ENCODE peak calls at places on chromosomes 4 and X, in six cellular contexts. One of them, this sample, is unnamed. For H3K27me3, the result is how much of the 10 kb centered on the place peaks cover.

GRCh38 chr4:25303578-25303977 is 9.0 kb upstream of the ZCCHC4 start:
- DNase-seq in psoas muscle: no peak
- DNase-seq in endodermal cell: no peak
- DNase-seq in tibial artery: no peak
- DNase-seq in HCT116: no peak
- DNase-seq in GM23338: no peak
- DNase-seq in this sample: no peak

GRCh38 chr4:123390846-123391456 is 5.6 kb upstream of the SPRY1 start:
- DNase-seq in GM23338: peak
- DNase-seq in tibial artery: no peak
- DNase-seq in psoas muscle: no peak
- DNase-seq in HCT116: peak
- DNase-seq in endodermal cell: no peak
- DNase-seq in this sample: no peak

GRCh38 chrX:39516399-39516798 is 581.4 kb downstream of the BCOR start:
- DNase-seq in tibial artery: no peak
- DNase-seq in GM23338: no peak
- DNase-seq in HCT116: no peak
- DNase-seq in psoas muscle: no peak
- DNase-seq in endodermal cell: no peak
- DNase-seq in this sample: no peak

GRCh38 chr4:76058888-76059426 is 15.6 kb upstream of the ART3 start:
- DNase-seq in tibial artery: no peak
- DNase-seq in psoas muscle: no peak
- DNase-seq in HCT116: no peak
- DNase-seq in endodermal cell: no peak
- DNase-seq in GM23338: no peak
- DNase-seq in this sample: no peak

GRCh38 chrX:14864626-14865025 is 8.2 kb downstream of the FANCB start:
- DNase-seq in GM23338: no peak
- DNase-seq in tibial artery: no peak
- DNase-seq in endodermal cell: no peak
- DNase-seq in psoas muscle: no peak
- DNase-seq in HCT116: no peak
- DNase-seq in this sample: no peak

GRCh38 chr4:186657766-186658165 is 65.9 kb downstream of the FAT1 start:
- DNase-seq in psoas muscle: no peak
- DNase-seq in GM23338: peak
- DNase-seq in tibial artery: no peak
- DNase-seq in HCT116: peak
- DNase-seq in endodermal cell: no peak
- DNase-seq in this sample: no peak

GRCh38 chr4:57342406-57342805 is 232.2 kb upstream of the IGFBP7 start:
- DNase-seq in psoas muscle: no peak
- DNase-seq in endodermal cell: no peak
- DNase-seq in GM23338: no peak
- DNase-seq in tibial artery: no peak
- DNase-seq in HCT116: no peak
- DNase-seq in this sample: no peak

GRCh38 chrX:136028383-136028984 is 43.2 kb downstream of the SLC9A6 start:
- DNase-seq in HCT116: peak
- DNase-seq in GM23338: peak
- DNase-seq in tibial artery: no peak
- DNase-seq in endodermal cell: no peak
- DNase-seq in psoas muscle: no peak
- DNase-seq in this sample: no peak

GRCh38 chrX:40007136-40007535 is 90.6 kb downstream of the BCOR start:
- DNase-seq in tibial artery: no peak
- DNase-seq in HCT116: no peak
- DNase-seq in GM23338: peak
- DNase-seq in endodermal cell: peak
- DNase-seq in psoas muscle: no peak
- DNase-seq in this sample: no peak

GRCh38 chrX:17725176-17725575 is 12.1 kb upstream of the SCML1 start:
- DNase-seq in tibial artery: no peak
- DNase-seq in HCT116: no peak
- DNase-seq in endodermal cell: no peak
- DNase-seq in GM23338: no peak
- DNase-seq in psoas muscle: no peak
- DNase-seq in this sample: no peak

GRCh38 chr4:41212221-41213203 is 1.8 kb downstream of the APBB2 start:
- DNase-seq in GM23338: peak
- DNase-seq in psoas muscle: no peak
- DNase-seq in endodermal cell: peak
- DNase-seq in HCT116: no peak
- DNase-seq in tibial artery: peak
- DNase-seq in this sample: peak

GRCh38 chr4:17352357-17352756 is 159.5 kb downstream of the QDPR start:
- DNase-seq in HCT116: no peak
- DNase-seq in tibial artery: no peak
- DNase-seq in GM23338: no peak
- DNase-seq in endodermal cell: no peak
- DNase-seq in psoas muscle: no peak
- DNase-seq in this sample: no peak

GRCh38 chrX:56766554-56767412 is 37.7 kb downstream of the NBDY start:
- DNase-seq in psoas muscle: no peak
- DNase-seq in GM23338: no peak
- DNase-seq in tibial artery: no peak
- DNase-seq in endodermal cell: peak
- DNase-seq in HCT116: no peak
- DNase-seq in this sample: peak

GRCh38 chrX:130086414-130087207 is 23.7 kb downstream of the ELF4 start:
- DNase-seq in GM23338: no peak
- DNase-seq in endodermal cell: no peak
- DNase-seq in HCT116: no peak
- DNase-seq in tibial artery: no peak
- DNase-seq in psoas muscle: no peak
- DNase-seq in this sample: no peak

GRCh38 chr4:118086334-118086733 is 52.0 kb downstream of the NDST3 start:
- DNase-seq in endodermal cell: peak
- DNase-seq in HCT116: peak
- DNase-seq in tibial artery: no peak
- DNase-seq in psoas muscle: no peak
- DNase-seq in GM23338: peak
- DNase-seq in this sample: no peak

GRCh38 chr4:24105183-24106039 is 215.6 kb upstream of the PPARGC1A start:
- DNase-seq in HCT116: no peak
- DNase-seq in psoas muscle: peak
- DNase-seq in endodermal cell: no peak
- DNase-seq in tibial artery: peak
- DNase-seq in GM23338: no peak
- DNase-seq in this sample: no peak

GRCh38 chr4:110361921-110362320 is 114.0 kb upstream of the ENPEP start:
- DNase-seq in tibial artery: no peak
- DNase-seq in GM23338: no peak
- DNase-seq in endodermal cell: no peak
- DNase-seq in HCT116: no peak
- DNase-seq in psoas muscle: no peak
- DNase-seq in this sample: no peak

DNA sequence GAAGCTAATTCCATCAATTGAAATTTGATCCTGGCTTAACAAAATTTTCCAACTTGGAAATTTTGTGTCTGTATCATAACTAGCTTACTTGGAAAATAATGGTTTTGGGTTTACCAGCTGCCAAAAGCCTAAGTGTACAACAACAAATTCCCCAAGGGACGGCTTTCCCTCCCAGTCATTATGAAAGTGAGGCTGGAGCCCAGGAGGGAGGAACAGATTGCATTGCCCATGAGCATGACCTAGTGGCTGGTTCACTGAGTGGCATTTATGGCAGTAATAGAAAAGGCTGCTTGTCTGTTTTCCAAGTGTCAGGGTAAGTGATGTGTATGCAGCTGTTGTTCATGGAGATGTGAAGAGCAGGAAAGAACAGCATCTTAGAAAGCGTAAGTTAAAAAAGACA is 70.8 kb upstream of the HHIP start:
- DNase-seq in endodermal cell: no peak
- DNase-seq in psoas muscle: no peak
- DNase-seq in tibial artery: no peak
- DNase-seq in GM23338: peak
- DNase-seq in HCT116: no peak
- DNase-seq in this sample: no peak
- TF ChIP-seq CTCF in endodermal cell: peak
- TF ChIP-seq CTCF in psoas muscle: no peak
- TF ChIP-seq CTCF in tibial artery: no peak
- TF ChIP-seq CTCF in GM23338: peak
- TF ChIP-seq CTCF in HCT116: no peak
- TF ChIP-seq CTCF in this sample: no peak

GRCh38 chr4:4803216-4803903 is 56.1 kb upstream of the MSX1 start:
- DNase-seq in psoas muscle: no peak
- DNase-seq in HCT116: no peak
- DNase-seq in tibial artery: no peak
- DNase-seq in GM23338: no peak
- DNase-seq in endodermal cell: no peak
- DNase-seq in this sample: no peak
- H3K27me3 ChIP-seq in psoas muscle: under half
- H3K27me3 ChIP-seq in HCT116: under half
- H3K27me3 ChIP-seq in tibial artery: under half
- H3K27me3 ChIP-seq in GM23338: under half
- H3K27me3 ChIP-seq in endodermal cell: under half
- H3K27me3 ChIP-seq in this sample: under half

GRCh38 chr4:182142146-182143085 is 100.8 kb upstream of the TENM3 start:
- DNase-seq in endodermal cell: peak
- DNase-seq in tibial artery: no peak
- DNase-seq in psoas muscle: peak
- DNase-seq in GM23338: peak
- DNase-seq in HCT116: no peak
- DNase-seq in this sample: no peak
- H3K4me3 ChIP-seq in endodermal cell: peak
- H3K4me3 ChIP-seq in tibial artery: peak
- H3K4me3 ChIP-seq in psoas muscle: peak
- H3K4me3 ChIP-seq in GM23338: peak
- H3K4me3 ChIP-seq in HCT116: no peak
- H3K4me3 ChIP-seq in this sample: no peak

DNA sequence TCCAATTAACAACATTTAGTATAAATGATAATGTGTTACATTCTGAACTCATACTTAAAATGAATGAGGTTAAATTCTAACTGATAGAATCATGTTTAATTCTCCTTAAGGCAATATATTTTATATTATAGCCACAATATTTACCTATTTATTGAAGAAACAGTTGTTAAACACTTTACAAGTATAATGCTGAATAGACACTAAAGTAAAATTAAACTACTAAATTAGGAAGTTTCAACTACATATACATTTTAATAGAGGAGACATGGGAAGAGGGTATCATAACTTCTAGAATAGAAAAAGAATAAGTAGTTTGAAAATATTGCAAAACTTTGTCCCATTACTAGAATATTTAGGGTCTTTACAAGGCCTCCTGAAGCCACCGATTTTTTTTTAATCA is 36.2 kb upstream of the GRIA2 start:
- DNase-seq in psoas muscle: no peak
- DNase-seq in GM23338: no peak
- DNase-seq in endodermal cell: no peak
- DNase-seq in HCT116: no peak
- DNase-seq in tibial artery: no peak
- DNase-seq in this sample: no peak
- TF ChIP-seq CTCF in psoas muscle: no peak
- TF ChIP-seq CTCF in GM23338: no peak
- TF ChIP-seq CTCF in endodermal cell: no peak
- TF ChIP-seq CTCF in HCT116: no peak
- TF ChIP-seq CTCF in tibial artery: no peak
- TF ChIP-seq CTCF in this sample: no peak

GRCh38 chr4:154982187-154983047 is 201.3 kb downstream of the RBM46 start:
- DNase-seq in psoas muscle: peak
- DNase-seq in GM23338: peak
- DNase-seq in tibial artery: peak
- DNase-seq in endodermal cell: peak
- DNase-seq in HCT116: peak
- DNase-seq in this sample: peak
- H3K27me3 ChIP-seq in psoas muscle: under half
- H3K27me3 ChIP-seq in GM23338: under half
- H3K27me3 ChIP-seq in tibial artery: under half
- H3K27me3 ChIP-seq in endodermal cell: under half
- H3K27me3 ChIP-seq in HCT116: under half
- H3K27me3 ChIP-seq in this sample: under half

DNA sequence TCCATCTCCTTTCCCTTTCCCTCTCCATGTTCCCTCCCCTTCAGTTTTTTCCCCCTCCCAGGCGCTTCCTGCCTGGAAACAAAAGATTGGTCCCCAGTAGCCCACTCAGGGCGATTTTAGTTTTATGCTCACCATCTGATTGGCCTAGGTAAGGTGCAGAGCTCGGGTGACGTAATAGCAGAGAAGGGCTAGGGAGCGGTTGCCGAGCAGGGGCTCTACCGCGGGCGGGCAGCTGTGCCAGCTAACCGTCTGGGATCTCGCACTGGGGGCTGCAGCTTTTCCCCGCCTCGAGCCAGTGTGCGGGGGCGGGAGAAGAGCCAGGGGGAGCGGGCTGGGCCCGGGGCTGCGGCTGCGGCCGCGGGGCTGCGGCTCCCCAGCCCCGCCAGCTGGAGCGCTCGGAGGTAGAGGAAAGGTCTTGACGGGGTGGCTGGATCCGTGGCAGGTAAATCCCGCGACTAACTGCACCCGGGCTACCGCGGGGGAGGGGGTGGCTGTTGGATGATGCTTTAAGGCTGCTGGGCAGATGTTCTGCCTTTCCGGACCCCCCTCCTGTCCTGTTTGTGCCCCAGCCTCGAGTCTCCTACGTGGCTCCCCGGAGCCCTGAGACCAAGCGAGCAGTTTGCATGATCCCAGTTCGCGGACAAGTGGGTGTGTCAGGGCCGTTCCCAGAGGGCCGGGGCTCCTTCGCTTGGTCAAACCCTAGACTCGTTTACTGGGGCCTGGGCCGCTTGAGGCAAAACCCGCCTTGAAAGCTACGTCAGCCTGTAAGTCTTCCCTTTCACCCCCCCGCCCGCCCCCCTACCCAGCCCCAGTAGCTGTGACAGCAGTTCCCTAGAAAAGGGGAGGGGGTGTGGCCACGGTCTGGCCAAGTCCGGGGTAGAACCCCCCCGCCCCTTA is at the start of gene PAK3:
- DNase-seq in psoas muscle: peak
- DNase-seq in HCT116: no peak
- DNase-seq in GM23338: peak
- DNase-seq in tibial artery: peak
- DNase-seq in endodermal cell: peak
- DNase-seq in this sample: no peak
- H3K4me3 ChIP-seq in psoas muscle: peak
- H3K4me3 ChIP-seq in HCT116: no peak
- H3K4me3 ChIP-seq in GM23338: peak
- H3K4me3 ChIP-seq in tibial artery: peak
- H3K4me3 ChIP-seq in endodermal cell: peak
- H3K4me3 ChIP-seq in this sample: peak

DNA sequence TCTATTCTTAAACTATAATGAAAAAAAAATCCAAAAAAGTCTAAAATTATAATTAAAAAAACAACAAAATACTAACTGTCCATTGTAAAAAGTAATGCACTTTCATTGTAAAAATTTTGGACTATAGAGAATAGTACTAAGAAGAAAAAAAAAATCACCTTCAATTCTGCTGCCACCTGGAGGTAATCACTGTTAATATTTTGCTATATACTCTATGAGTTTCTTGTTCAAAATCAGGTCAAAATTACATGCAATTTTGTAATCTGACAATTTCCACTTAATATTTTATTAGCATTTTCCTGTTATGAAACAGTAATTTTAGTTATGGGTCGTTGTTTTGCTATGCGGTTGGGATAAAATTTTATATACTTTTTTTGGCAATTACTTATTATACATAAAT is 62.0 kb downstream of the HTT start:
- DNase-seq in psoas muscle: no peak
- DNase-seq in endodermal cell: no peak
- DNase-seq in tibial artery: no peak
- DNase-seq in GM23338: no peak
- DNase-seq in HCT116: no peak
- DNase-seq in this sample: no peak
- TF ChIP-seq CTCF in psoas muscle: peak
- TF ChIP-seq CTCF in endodermal cell: peak
- TF ChIP-seq CTCF in tibial artery: peak
- TF ChIP-seq CTCF in GM23338: peak
- TF ChIP-seq CTCF in HCT116: peak
- TF ChIP-seq CTCF in this sample: no peak

This sample was measured in lung.